ENCODE peak calls at places on chromosomes 13 and 19, in ten cellular contexts. I is caudate nucleus; R is anterior cingulate cortex; L is HTR-8/SVneo; Z is activated CD4-positive, alpha-beta T cell treated with anti-CD3 and anti-CD28 coated beads, Interleukin-2, amount 50 U/mL, for 1 hour; M is psoas muscle; N is NCI-H345; P is A549; H is stimulated activated CD8-positive, alpha-beta memory T cell treated with anti-CD3 and anti-CD28 coated beads, Interleukin-7, amount 100 ng/mL, for 1 hour; S is T-helper 1 cell. K is an unnamed sample.

GRCh38 chr19:35284153-35285140 is 2.1 kb downstream of the HAMP start:
- DNase-seq in I (peak; percentile 55), R (no peak), L (no peak), Z (no peak), M (no peak), N (no peak), P (no peak), H (no peak), S (no peak), K (no peak)

GRCh38 chr13:99120751-99121150 is 79.9 kb upstream of the UBAC2 start:
- DNase-seq in I (no peak), R (no peak), L (no peak), Z (no peak), M (no peak), N (no peak), P (no peak), H (no peak), S (no peak), K (no peak)

GRCh38 chr13:51614350-51614786 is 30.1 kb downstream of the WDFY2 start:
- DNase-seq in I (peak; percentile 38), R (no peak), L (no peak), Z (peak; percentile 16), M (peak; percentile 32), N (no peak), P (no peak), H (no peak), S (peak; percentile 77), K (peak; percentile 36)

GRCh38 chr13:93776936-93777335 is 550.3 kb downstream of the GPC6 start:
- DNase-seq in I (no peak), R (no peak), L (no peak), Z (no peak), M (no peak), N (no peak), P (no peak), H (no peak), S (no peak), K (no peak)

GRCh38 chr19:5182811-5183210 is 157.8 kb downstream of the PTPRS start:
- DNase-seq in I (no peak), R (no peak), L (no peak), Z (no peak), M (no peak), N (no peak), P (no peak), H (no peak), S (no peak), K (no peak)

GRCh38 chr19:16371540-16371986 is 46.9 kb downstream of the KLF2 start:
- DNase-seq in I (no peak), R (no peak), L (no peak), Z (peak; percentile 89), M (peak; percentile 54), N (no peak), P (no peak), H (peak; percentile 72), S (peak; percentile 98), K (peak; percentile 89)

GRCh38 chr19:29259153-29259552 is 46.2 kb upstream of the UQCRFS1 start:
- DNase-seq in I (no peak), R (no peak), L (no peak), Z (no peak), M (no peak), N (peak; percentile 20), P (peak; percentile 51), H (no peak), S (no peak), K (no peak)

GRCh38 chr13:52411629-52412028 is 5.7 kb upstream of the THSD1 start:
- DNase-seq in I (no peak), R (no peak), L (no peak), Z (no peak), M (no peak), N (no peak), P (peak; percentile 79), H (no peak), S (no peak), K (no peak)

GRCh38 chr13:44934724-44935123 is 54.5 kb downstream of the NUFIP1 start:
- DNase-seq in I (no peak), R (no peak), L (no peak), Z (no peak), M (no peak), N (no peak), P (no peak), H (no peak), S (peak; percentile 31), K (no peak)

GRCh38 chr13:34435338-34435737 is 506.7 kb upstream of the NBEA start:
- DNase-seq in I (no peak), R (no peak), L (peak; percentile 3), Z (no peak), M (no peak), N (no peak), P (peak; percentile 38), H (no peak), S (no peak), K (no peak)

GRCh38 chr13:112176746-112177119 is 109.8 kb downstream of the SOX1 start:
- DNase-seq in I (no peak), R (no peak), L (no peak), Z (no peak), M (no peak), N (no peak), P (no peak), H (no peak), S (no peak), K (no peak)

GRCh38 chr13:19382111-19382510 is 179.2 kb downstream of the TPTE2 start:
- DNase-seq in I (no peak), R (no peak), L (no peak), Z (no peak), M (no peak), N (no peak), P (no peak), H (no peak), S (no peak), K (no peak)

GRCh38 chr13:112881656-112882554 is 87.1 kb upstream of the MCF2L start:
- DNase-seq in I (no peak), R (no peak), L (no peak), Z (no peak), M (no peak), N (no peak), P (no peak), H (no peak), S (no peak), K (no peak)

GRCh38 chr19:47540748-47541147 is 25.9 kb upstream of the NAPA start:
- DNase-seq in I (no peak), R (no peak), L (peak; percentile 69), Z (no peak), M (no peak), N (no peak), P (peak; percentile 46), H (no peak), S (no peak), K (no peak)

GRCh38 chr19:593505-593904 is 3.8 kb downstream of the HCN2 start:
- DNase-seq in I (no peak), R (no peak), L (no peak), Z (no peak), M (no peak), N (no peak), P (no peak), H (no peak), S (no peak), K (no peak)

GRCh38 chr19:55550321-55550650 is 4.9 kb upstream of the SBK3 start:
- DNase-seq in I (no peak), R (no peak), L (no peak), Z (no peak), M (no peak), N (no peak), P (no peak), H (no peak), S (no peak), K (no peak)

GRCh38 chr19:50478901-50479715 is 2.5 kb upstream of the GARIN5A start:
- DNase-seq in I (no peak), R (no peak), L (no peak), Z (peak; percentile 18), M (no peak), N (peak; percentile 3), P (peak; percentile 89), H (no peak), S (no peak), K (no peak)

GRCh38 chr19:54577334-54577733 is 3.7 kb downstream of the LILRA2 start:
- DNase-seq in I (no peak), R (no peak), L (no peak), Z (no peak), M (no peak), N (no peak), P (no peak), H (no peak), S (no peak), K (no peak)

GRCh38 chr13:24618219-24618955 is 61.8 kb upstream of the ATP12A start:
- DNase-seq in I (no peak), R (no peak), L (no peak), Z (peak; percentile 21), M (no peak), N (no peak), P (no peak), H (peak; percentile 31), S (peak; percentile 93), K (peak; percentile 53)

GRCh38 chr19:32522967-32523366 is 58.0 kb upstream of the PDCD5 start:
- DNase-seq in I (no peak), R (no peak), L (no peak), Z (no peak), M (no peak), N (no peak), P (no peak), H (no peak), S (no peak), K (no peak)

GRCh38 chr13:84670245-84670644 is 788.0 kb upstream of the SLITRK1 start:
- DNase-seq in I (no peak), R (no peak), L (no peak), Z (no peak), M (no peak), N (no peak), P (no peak), H (no peak), S (no peak), K (no peak)

GRCh38 chr19:33419763-33420080 is 46.2 kb downstream of the CEBPG start:
- DNase-seq in I (no peak), R (no peak), L (no peak), Z (no peak), M (no peak), N (no peak), P (no peak), H (no peak), S (no peak), K (no peak)

GRCh38 chr19:5787554-5788182 is 3.1 kb upstream of the PRR22 start:
- DNase-seq in I (no peak), R (no peak), L (no peak), Z (no peak), M (no peak), N (no peak), P (no peak), H (no peak), S (no peak), K (no peak)

GRCh38 chr19:40719414-40719894 is 2.5 kb downstream of the ITPKC start:
- DNase-seq in I (no peak), R (no peak), L (no peak), Z (no peak), M (peak; percentile 27), N (no peak), P (no peak), H (no peak), S (no peak), K (no peak)

GRCh38 chr13:34162545-34162936 is 344.6 kb downstream of the RFC3 start:
- DNase-seq in I (no peak), R (no peak), L (no peak), Z (no peak), M (no peak), N (no peak), P (no peak), H (no peak), S (no peak), K (no peak)

GRCh38 chr13:30510811-30511371 is 45.2 kb upstream of the HMGB1 start:
- DNase-seq in I (no peak), R (no peak), L (no peak), Z (no peak), M (no peak), N (no peak), P (no peak), H (no peak), S (no peak), K (no peak)

GRCh38 chr13:45662122-45662521 is 40.0 kb upstream of the CBY2 start:
- DNase-seq in I (peak; percentile 25), R (no peak), L (no peak), Z (no peak), M (no peak), N (no peak), P (no peak), H (no peak), S (no peak), K (no peak)

GRCh38 chr13:24071423-24072075 is 89.0 kb upstream of the SPATA13 start:
- DNase-seq in I (no peak), R (no peak), L (no peak), Z (no peak), M (no peak), N (no peak), P (no peak), H (no peak), S (no peak), K (no peak)